ENCODE peak calls at places on chromosome 4, in seven cellular contexts. U is ovary; Q is NCI-H1417; F is AG09309; X is GM23338; B is activated naive CD8-positive, alpha-beta T cell treated with anti-CD3 and anti-CD28 coated beads, Interleukin-2, amount 50 U/mL, for 24 hours; V is activated gamma-delta T cell treated with anti-CD3 and anti-CD28 coated beads, Interleukin-2, amount 50 U/mL, for 16 hours. H is an unnamed sample.

GRCh38 chr4:155972098-155972497 is 18.4 kb upstream of the CTSO start:
- DNase-seq in U (no peak), Q (no peak), F (no peak), X (peak), B (no peak), V (no peak), H (peak)

GRCh38 chr4:46270986-46271596 is 118.8 kb downstream of the GABRA2 start:
- DNase-seq in U (no peak), Q (no peak), F (no peak), X (peak), B (no peak), V (no peak), H (peak)

GRCh38 chr4:155759372-155760252 is 791 bp downstream of the GUCY1B1 start:
- DNase-seq in U (peak), Q (no peak), F (no peak), X (peak), B (peak), V (no peak), H (peak)

GRCh38 chr4:140084426-140084825 is 69.6 kb downstream of the MAML3 start:
- DNase-seq in U (no peak), Q (no peak), F (no peak), X (no peak), B (no peak), V (no peak), H (no peak)

GRCh38 chr4:29009908-29010307 is 1710.3 kb upstream of the PCDH7 start:
- DNase-seq in U (no peak), Q (no peak), F (no peak), X (peak), B (no peak), V (no peak), H (no peak)

GRCh38 chr4:95124906-95125504 is 367.2 kb downstream of the BMPR1B start:
- DNase-seq in U (no peak), Q (peak), F (peak), X (peak), B (no peak), V (no peak), H (peak)

GRCh38 chr4:32455231-32455630 is 1735.1 kb downstream of the PCDH7 start:
- DNase-seq in U (no peak), Q (no peak), F (no peak), X (no peak), B (no peak), V (no peak), H (no peak)

GRCh38 chr4:186792994-186793393 is 69.3 kb upstream of the FAT1 start:
- DNase-seq in U (no peak), Q (no peak), F (peak), X (no peak), B (no peak), V (no peak), H (peak)

GRCh38 chr4:113899260-113900177 is 79.9 kb downstream of the ARSJ start:
- DNase-seq in U (no peak), Q (no peak), F (no peak), X (no peak), B (no peak), V (peak), H (no peak)

GRCh38 chr4:18213576-18214198 is 192.1 kb upstream of the LCORL start:
- DNase-seq in U (no peak), Q (no peak), F (no peak), X (no peak), B (no peak), V (no peak), H (no peak)

GRCh38 chr4:31896349-31896748 is 1176.2 kb downstream of the PCDH7 start:
- DNase-seq in U (no peak), Q (no peak), F (no peak), X (no peak), B (no peak), V (no peak), H (no peak)

GRCh38 chr4:110165382-110166285 is 32.8 kb downstream of the ELOVL6 start:
- DNase-seq in U (no peak), Q (peak), F (peak), X (no peak), B (peak), V (peak), H (no peak)

GRCh38 chr4:138540056-138540800 is 298.1 kb upstream of the SLC7A11 start:
- DNase-seq in U (no peak), Q (no peak), F (peak), X (no peak), B (no peak), V (no peak), H (no peak)

GRCh38 chr4:143745874-143746273 is 45.4 kb upstream of the FREM3 start:
- DNase-seq in U (no peak), Q (no peak), F (no peak), X (no peak), B (no peak), V (no peak), H (no peak)

GRCh38 chr4:187227907-187228699 is 504.4 kb upstream of the FAT1 start:
- DNase-seq in U (no peak), Q (no peak), F (no peak), X (no peak), B (no peak), V (no peak), H (no peak)

GRCh38 chr4:140102406-140102805 is 51.6 kb downstream of the MAML3 start:
- DNase-seq in U (no peak), Q (no peak), F (no peak), X (no peak), B (no peak), V (no peak), H (no peak)

GRCh38 chr4:53012738-53013137 is 150.6 kb downstream of the RASL11B start:
- DNase-seq in U (no peak), Q (no peak), F (no peak), X (no peak), B (no peak), V (no peak), H (no peak)

GRCh38 chr4:174714393-174715211 is 114.4 kb downstream of the GLRA3 start:
- DNase-seq in U (no peak), Q (peak), F (peak), X (peak), B (peak), V (no peak), H (peak)